ENCODE peak calls at places on chromosome X, in six cellular contexts. J is activated T-helper 1 cell treated with anti-CD3 and anti-CD28 coated beads, Interleukin-2, amount 50 U/mL, for 16 hours; O is T1000; S is activated naive CD4-positive, alpha-beta T cell treated with anti-CD3 and anti-CD28 coated beads, Interleukin-2, amount 10 ng/mL, durations not matched to agents 7 days and 5 days; Y is right atrium auricular region; T is nucleus accumbens. Z is an unnamed sample.

GRCh38 chrX:24506082-24506481 is 41.0 kb downstream of the PDK3 start:
- DNase-seq in J (no peak), O (peak; percentile 3), S (no peak), Y (no peak), T (no peak), Z (peak; percentile 12)

GRCh38 chrX:14676431-14676830 is 147.1 kb downstream of the GLRA2 start:
- DNase-seq in J (no peak), O (no peak), S (no peak), Y (no peak), T (no peak), Z (no peak)

GRCh38 chrX:36867143-36867542 is 141.0 kb upstream of the FAM47C start:
- DNase-seq in J (no peak), O (no peak), S (no peak), Y (no peak), T (no peak), Z (peak; percentile 21)

GRCh38 chrX:69140837-69141236 is 24.4 kb downstream of the PJA1 start:
- DNase-seq in J (no peak), O (no peak), S (no peak), Y (no peak), T (no peak), Z (no peak)

GRCh38 chrX:132118361-132118760 is 9.5 kb downstream of the FRMD7 start:
- DNase-seq in J (no peak), O (no peak), S (no peak), Y (no peak), T (no peak), Z (peak; percentile 13)

GRCh38 chrX:139106111-139106510 is 394.6 kb upstream of the FGF13 start:
- DNase-seq in J (no peak), O (no peak), S (no peak), Y (no peak), T (no peak), Z (peak; percentile 18)

GRCh38 chrX:150517303-150517896 is 51.0 kb upstream of the MTM1 start:
- DNase-seq in J (no peak), O (no peak), S (no peak), Y (no peak), T (no peak), Z (no peak)

GRCh38 chrX:72584165-72584564 is 11.5 kb upstream of the HDAC8 start:
- DNase-seq in J (no peak), O (no peak), S (no peak), Y (no peak), T (no peak), Z (no peak)

GRCh38 chrX:45842916-45843315 is 642.2 kb upstream of the DIPK2B start:
- DNase-seq in J (no peak), O (no peak), S (no peak), Y (no peak), T (no peak), Z (no peak)

GRCh38 chrX:91389026-91389425 is 45.6 kb upstream of the PABPC5 start:
- DNase-seq in J (no peak), O (no peak), S (no peak), Y (no peak), T (no peak), Z (no peak)

GRCh38 chrX:13194291-13195103 is 125.4 kb downstream of the ATXN3L start:
- DNase-seq in J (no peak), O (no peak), S (no peak), Y (no peak), T (no peak), Z (no peak)

GRCh38 chrX:50211510-50211909 is 6.9 kb downstream of the CCNB3 start:
- DNase-seq in J (no peak), O (no peak), S (no peak), Y (no peak), T (no peak), Z (peak; percentile 70)

GRCh38 chrX:275967-276587 is 5.1 kb upstream of the PLCXD1 start:
- DNase-seq in J (no peak), O (no peak), S (peak; percentile 70), Y (peak; percentile 78), T (no peak), Z (peak; percentile 88)

GRCh38 chrX:37543324-37543723 is 28.1 kb upstream of the LANCL3 start:
- DNase-seq in J (no peak), O (no peak), S (no peak), Y (no peak), T (no peak), Z (no peak)

GRCh38 chrX:66015152-66015827 is 24.6 kb downstream of the VSIG4 start:
- DNase-seq in J (no peak), O (no peak), S (peak; percentile 39), Y (no peak), T (no peak), Z (no peak)

GRCh38 chrX:69133561-69134542 is 31.4 kb downstream of the PJA1 start:
- DNase-seq in J (no peak), O (no peak), S (no peak), Y (no peak), T (no peak), Z (peak; percentile 96)

GRCh38 chrX:15142084-15142715 is 127.7 kb downstream of the ASB9 start:
- DNase-seq in J (no peak), O (no peak), S (no peak), Y (no peak), T (no peak), Z (peak; percentile 37)

GRCh38 chrX:135275973-135276372 is 24.1 kb downstream of the ETDA start:
- DNase-seq in J (no peak), O (no peak), S (no peak), Y (no peak), T (no peak), Z (no peak)

GRCh38 chrX:85998954-85999353 is 48.4 kb downstream of the CHM start:
- DNase-seq in J (no peak), O (no peak), S (no peak), Y (no peak), T (no peak), Z (no peak)

GRCh38 chrX:70354726-70355125 is 64.8 kb downstream of the KIF4A start:
- DNase-seq in J (no peak), O (no peak), S (no peak), Y (no peak), T (no peak), Z (no peak)

GRCh38 chrX:106203315-106203714 is 35.2 kb downstream of the PWWP3B start:
- DNase-seq in J (no peak), O (no peak), S (no peak), Y (no peak), T (no peak), Z (peak; percentile 1)

GRCh38 chrX:48854898-48855297 is 19.5 kb upstream of the PCSK1N start:
- DNase-seq in J (no peak), O (no peak), S (peak; percentile 43), Y (no peak), T (no peak), Z (peak; percentile 55)

GRCh38 chrX:94454159-94454558 is 780.2 kb downstream of the FAM133A start:
- DNase-seq in J (no peak), O (no peak), S (no peak), Y (no peak), T (no peak), Z (peak; percentile 86)

GRCh38 chrX:20488473-20488872 is 221.8 kb upstream of the RPS6KA3 start:
- DNase-seq in J (no peak), O (no peak), S (no peak), Y (no peak), T (no peak), Z (no peak)

GRCh38 chrX:15059488-15059887 is 186.3 kb downstream of the MOSPD2 start:
- DNase-seq in J (no peak), O (no peak), S (no peak), Y (no peak), T (no peak), Z (peak; percentile 21)

GRCh38 chrX:21056636-21057035 is 317.6 kb upstream of the CNKSR2 start:
- DNase-seq in J (no peak), O (no peak), S (no peak), Y (no peak), T (no peak), Z (no peak)

GRCh38 chrX:80431502-80431832 is 11.2 kb downstream of the TENT5D start:
- DNase-seq in J (no peak), O (no peak), S (no peak), Y (no peak), T (no peak), Z (peak; percentile 0)

GRCh38 chrX:154436597-154437397 is at the start of gene GDI1:
- DNase-seq in J (peak; percentile 25), O (peak; percentile 14), S (peak; percentile 65), Y (no peak), T (peak; percentile 40), Z (peak; percentile 60)

GRCh38 chrX:41026326-41027136 is 58.7 kb upstream of the USP9X start:
- DNase-seq in J (no peak), O (no peak), S (no peak), Y (no peak), T (no peak), Z (no peak)

GRCh38 chrX:100424012-100424411 is 13.9 kb upstream of the PCDH19 start:
- DNase-seq in J (no peak), O (no peak), S (no peak), Y (no peak), T (no peak), Z (peak; percentile 56)

GRCh38 chrX:98795636-98796035 is 1614.4 kb downstream of the PCDH19 start:
- DNase-seq in J (no peak), O (no peak), S (no peak), Y (no peak), T (no peak), Z (no peak)

Z was measured in mesendoderm.